ENCODE peak calls at places on chromosome 19, in four cellular contexts. V is IMR-90, S is A549, Q is K562. Z is an unnamed sample.

GRCh38 chr19:53916004-53916403 is 6.9 kb downstream of the CACNG7 start:
- DNase-seq in V (no peak), S (no peak), Q (no peak), Z (no peak)

GRCh38 chr19:51525731-51526130 is 5.7 kb downstream of the SIGLEC6 start:
- DNase-seq in V (no peak), S (no peak), Q (peak; percentile 10), Z (no peak)

GRCh38 chr19:33905473-33905936 is 108.8 kb downstream of the KCTD15 start:
- DNase-seq in V (no peak), S (no peak), Q (no peak), Z (no peak)

GRCh38 chr19:20863176-20863575 is 59.9 kb upstream of the ZNF85 start:
- DNase-seq in V (no peak), S (no peak), Q (no peak), Z (no peak)

GRCh38 chr19:42022616-42023015 is 28.6 kb upstream of the ATP1A3 start:
- DNase-seq in V (no peak), S (no peak), Q (no peak), Z (no peak)

GRCh38 chr19:277581-278165 is 13.5 kb downstream of the PLPP2 start:
- DNase-seq in V (peak; percentile 35), S (no peak), Q (no peak), Z (no peak)

GRCh38 chr19:13925990-13926389 is 12.2 kb downstream of the PODNL1 start:
- DNase-seq in V (no peak), S (no peak), Q (no peak), Z (no peak)

GRCh38 chr19:44356383-44357111 is at the start of gene ZNF112:
- DNase-seq in V (peak; percentile 91), S (peak; percentile 98), Q (peak; percentile 43), Z (peak; percentile 11)

GRCh38 chr19:1811472-1811894 is 593 bp downstream of the ATP8B3 start:
- DNase-seq in V (peak; percentile 67), S (peak; percentile 81), Q (peak; percentile 81), Z (no peak)

GRCh38 chr19:18854982-18855381 is 23.2 kb downstream of the UPF1 start:
- DNase-seq in V (no peak), S (no peak), Q (no peak), Z (no peak)

GRCh38 chr19:1718382-1719315 is 34.7 kb upstream of the ONECUT3 start:
- DNase-seq in V (no peak), S (no peak), Q (no peak), Z (no peak)

GRCh38 chr19:47023448-47023794 is 3.8 kb downstream of the NPAS1 start:
- DNase-seq in V (no peak), S (no peak), Q (no peak), Z (no peak)

GRCh38 chr19:31350033-31350692 is 927 bp upstream of the TSHZ3 start:
- DNase-seq in V (no peak), S (no peak), Q (no peak), Z (no peak)

GRCh38 chr19:31348416-31349159 is 648 bp downstream of the TSHZ3 start:
- DNase-seq in V (no peak), S (peak; percentile 47), Q (no peak), Z (no peak)

GRCh38 chr19:31347828-31348314 is 1.4 kb downstream of the TSHZ3 start:
- DNase-seq in V (peak; percentile 87), S (no peak), Q (no peak), Z (no peak)

GRCh38 chr19:31350693-31351211 is 1.5 kb upstream of the TSHZ3 start:
- DNase-seq in V (peak; percentile 56), S (peak; percentile 24), Q (peak; percentile 63), Z (no peak)

DNA sequence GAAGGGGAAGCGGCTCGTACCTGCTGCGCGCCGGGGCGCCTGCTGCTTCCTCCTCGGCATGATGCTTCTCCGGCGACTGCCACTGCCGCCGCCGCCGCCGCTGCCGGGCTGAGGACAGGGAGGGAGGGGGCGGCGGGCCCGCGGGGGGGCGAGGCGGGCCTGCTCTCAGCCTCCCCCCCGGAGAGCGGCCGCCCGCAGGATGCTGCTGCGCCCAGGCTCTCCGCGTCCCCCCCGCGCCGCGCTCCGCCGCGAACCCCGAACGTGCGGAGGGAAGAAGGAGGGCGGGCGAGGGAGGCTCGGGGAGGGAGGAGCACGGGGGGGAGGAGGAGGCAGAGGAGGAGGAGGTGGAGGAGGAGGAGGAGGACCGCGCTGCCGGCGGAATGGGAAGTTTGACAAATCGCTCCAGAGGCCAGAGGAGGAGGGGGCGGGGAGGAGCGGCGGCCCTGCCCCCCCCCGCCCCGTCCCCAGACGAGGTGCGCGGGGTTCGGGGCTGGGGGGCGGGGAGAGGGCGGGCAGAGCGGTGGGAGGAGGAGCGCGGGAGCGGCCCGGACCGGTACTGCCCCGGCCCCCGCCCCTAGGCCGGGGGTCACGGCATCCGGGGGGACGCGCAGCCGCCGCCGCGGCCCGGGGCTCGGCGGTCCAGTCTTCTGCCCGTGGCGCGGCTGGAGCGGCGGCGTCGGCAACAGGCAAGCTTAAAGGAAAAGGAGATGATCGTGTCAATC is at the start of gene TSHZ3:
- DNase-seq in V (peak; percentile 87), S (peak; percentile 78), Q (peak; percentile 14), Z (no peak)
- TF ChIP-seq RCOR1 in V (no peak), S (no peak), Q (no peak), Z (no peak)

GRCh38 chr19:30229524-30230174 is 142.5 kb upstream of the ZNF536 start:
- DNase-seq in V (peak; percentile 4), S (no peak), Q (no peak), Z (no peak)
- TF ChIP-seq BHLHE40 in V (no peak), S (no peak), Q (no peak), Z (no peak)

GRCh38 chr19:28504727-28505126 is 708.2 kb downstream of the UQCRFS1 start:
- DNase-seq in V (no peak), S (no peak), Q (no peak), Z (no peak)
- TF ChIP-seq RCOR1 in V (no peak), S (no peak), Q (peak; percentile 25), Z (no peak)

GRCh38 chr19:7251502-7251901 is 42.7 kb downstream of the INSR start:
- DNase-seq in V (no peak), S (no peak), Q (no peak), Z (no peak)

GRCh38 chr19:7252364-7252763 is 41.9 kb downstream of the INSR start:
- DNase-seq in V (no peak), S (no peak), Q (no peak), Z (no peak)

GRCh38 chr19:7250057-7250596 is 44.1 kb downstream of the INSR start:
- DNase-seq in V (no peak), S (no peak), Q (no peak), Z (no peak)

GRCh38 chr19:7254590-7254989 is 39.6 kb downstream of the INSR start:
- DNase-seq in V (no peak), S (no peak), Q (no peak), Z (no peak)

DNA sequence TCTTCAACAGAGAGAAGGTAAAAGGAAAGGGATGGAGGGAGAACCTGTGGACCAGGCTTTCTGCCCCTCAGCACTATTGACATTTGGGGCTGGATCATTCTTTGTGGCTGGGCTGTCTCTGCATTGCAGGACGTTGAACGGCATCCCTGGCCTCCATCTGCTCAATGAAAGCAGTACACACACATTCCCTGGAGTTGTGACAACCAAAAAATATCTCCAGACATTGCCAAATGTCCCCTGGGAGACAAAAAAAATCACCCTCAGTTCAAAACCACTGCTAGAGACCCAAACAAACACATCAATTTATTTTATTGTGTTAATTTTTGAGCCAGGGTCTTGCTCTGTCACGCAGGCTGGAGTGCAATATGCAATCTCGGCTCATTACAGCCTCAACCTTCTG is 43.3 kb downstream of the INSR start:
- DNase-seq in V (no peak), S (no peak), Q (no peak), Z (no peak)
- TF ChIP-seq BHLHE40 in V (no peak), S (no peak), Q (no peak), Z (no peak)

GRCh38 chr19:12794936-12795335 is 3.6 kb downstream of the JUNB start:
- DNase-seq in V (peak; percentile 29), S (peak; percentile 54), Q (no peak), Z (no peak)
- TF ChIP-seq RCOR1 in V (no peak), S (no peak), Q (no peak), Z (no peak)

DNA sequence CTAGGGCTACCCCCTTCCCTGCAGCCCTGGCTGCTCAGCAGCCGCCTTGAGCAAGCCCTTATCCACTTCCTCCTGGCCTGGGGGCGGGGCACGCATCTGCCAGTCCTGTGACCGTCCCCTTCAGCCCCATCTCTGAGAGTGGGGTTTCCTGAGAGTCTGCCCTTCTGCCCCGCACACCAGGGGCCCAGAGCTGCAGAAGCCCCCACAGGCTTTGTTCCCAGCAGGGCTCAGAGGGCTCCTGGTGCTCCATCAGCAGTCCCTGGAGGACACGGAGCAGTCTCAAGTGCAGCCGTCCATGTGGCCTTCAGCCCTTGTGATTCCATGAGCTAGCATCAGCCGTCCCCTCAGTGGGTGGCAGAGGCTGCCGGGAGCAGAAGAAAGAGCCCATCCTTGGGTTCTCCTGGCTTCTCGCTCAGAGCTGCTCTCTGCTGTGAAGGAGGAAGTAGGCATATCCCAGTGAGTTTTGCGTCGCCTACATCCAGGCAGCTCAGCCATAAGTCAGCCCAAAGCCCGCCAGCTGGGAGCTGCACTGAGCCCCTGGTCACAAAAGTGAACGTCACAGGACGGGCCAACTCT is 16.3 kb downstream of the MYO9B start:
- DNase-seq in V (no peak), S (no peak), Q (no peak), Z (no peak)
- TF ChIP-seq BHLHE40 in V (no peak), S (no peak), Q (no peak), Z (no peak)

GRCh38 chr19:17333611-17334413 is 843 bp downstream of the ANO8 start:
- DNase-seq in V (peak; percentile 80), S (peak; percentile 67), Q (peak; percentile 85), Z (peak; percentile 16)

GRCh38 chr19:17336872-17337674 is at the start of gene GTPBP3:
- DNase-seq in V (peak; percentile 98), S (peak; percentile 99), Q (peak; percentile 99), Z (peak; percentile 96)

GRCh38 chr19:17337675-17338439 is 504 bp downstream of the GTPBP3 start:
- DNase-seq in V (no peak), S (no peak), Q (peak; percentile 72), Z (no peak)

GRCh38 chr19:17334414-17335409 is at the start of gene ANO8:
- DNase-seq in V (peak; percentile 99), S (peak; percentile 99), Q (peak; percentile 94), Z (peak; percentile 82)

GRCh38 chr19:17335575-17335974 is 920 bp upstream of the ANO8 start:
- DNase-seq in V (no peak), S (no peak), Q (no peak), Z (no peak)
- TF ChIP-seq RCOR1 in V (no peak), S (no peak), Q (no peak), Z (no peak)